ENCODE peak calls at places on chromosomes 6 and 20, in seven cellular contexts. H, B, C, F, X, J and I are unnamed samples.
A peak's percentile ranks its signal among the peaks of the same experiment; 100 is the strongest.

GRCh38 chr6:37783025-37783825 is 36.3 kb upstream of the ZFAND3 start:
- DNase-seq in H (no peak), B (peak; percentile 77), C (no peak), F (peak; percentile 48), X (no peak), J (no peak), I (no peak)

GRCh38 chr6:21396313-21396712 is 197.2 kb upstream of the SOX4 start:
- DNase-seq in H (no peak), B (no peak), C (no peak), F (no peak), X (no peak), J (no peak), I (no peak)

GRCh38 chr6:3014675-3015066 is 15.0 kb downstream of the NQO2 start:
- DNase-seq in H (no peak), B (no peak), C (no peak), F (no peak), X (no peak), J (no peak), I (no peak)

GRCh38 chr6:25369450-25370086 is 90.4 kb downstream of the CARMIL1 start:
- DNase-seq in H (no peak), B (no peak), C (no peak), F (no peak), X (no peak), J (peak; percentile 23), I (no peak)

GRCh38 chr6:126253421-126253820 is 86.5 kb upstream of the CENPW start:
- DNase-seq in H (no peak), B (no peak), C (no peak), F (no peak), X (no peak), J (no peak), I (no peak)

GRCh38 chr6:34791164-34791841 is 580 bp upstream of the BLTP3A start:
- DNase-seq in H (peak; percentile 10), B (peak; percentile 73), C (no peak), F (peak; percentile 78), X (peak; percentile 81), J (peak; percentile 62), I (peak; percentile 61)

GRCh38 chr6:2875840-2876207 is 27.3 kb downstream of the SERPINB9 start:
- DNase-seq in H (no peak), B (no peak), C (no peak), F (peak; percentile 70), X (no peak), J (no peak), I (peak; percentile 11)

GRCh38 chr6:38719358-38719757 is 4.2 kb downstream of the DNAH8 start:
- DNase-seq in H (no peak), B (no peak), C (no peak), F (no peak), X (no peak), J (no peak), I (no peak)

GRCh38 chr6:133377219-133377618 is 136.1 kb downstream of the EYA4 start:
- DNase-seq in H (no peak), B (no peak), C (no peak), F (no peak), X (no peak), J (no peak), I (no peak)

GRCh38 chr20:25148181-25148981 is 47.1 kb upstream of the ENTPD6 start:
- DNase-seq in H (no peak), B (peak; percentile 59), C (no peak), F (peak; percentile 56), X (peak; percentile 2), J (no peak), I (no peak)

GRCh38 chr6:12101653-12102312 is 89.7 kb downstream of the HIVEP1 start:
- DNase-seq in H (no peak), B (no peak), C (no peak), F (no peak), X (no peak), J (no peak), I (no peak)

GRCh38 chr6:79797912-79798311 is 149.4 kb downstream of the ELOVL4 start:
- DNase-seq in H (no peak), B (no peak), C (no peak), F (no peak), X (no peak), J (no peak), I (no peak)

GRCh38 chr6:155274533-155274932 is 10.7 kb downstream of the CLDN20 start:
- DNase-seq in H (no peak), B (no peak), C (no peak), F (no peak), X (no peak), J (no peak), I (no peak)

GRCh38 chr20:63178889-63179751 is 36.8 kb downstream of the YTHDF1 start:
- DNase-seq in H (peak; percentile 18), B (peak; percentile 77), C (no peak), F (peak; percentile 82), X (peak; percentile 69), J (no peak), I (peak; percentile 83)

GRCh38 chr6:134376785-134377184 is 58.9 kb upstream of the SGK1 start:
- DNase-seq in H (no peak), B (no peak), C (no peak), F (no peak), X (no peak), J (no peak), I (no peak)

DNA sequence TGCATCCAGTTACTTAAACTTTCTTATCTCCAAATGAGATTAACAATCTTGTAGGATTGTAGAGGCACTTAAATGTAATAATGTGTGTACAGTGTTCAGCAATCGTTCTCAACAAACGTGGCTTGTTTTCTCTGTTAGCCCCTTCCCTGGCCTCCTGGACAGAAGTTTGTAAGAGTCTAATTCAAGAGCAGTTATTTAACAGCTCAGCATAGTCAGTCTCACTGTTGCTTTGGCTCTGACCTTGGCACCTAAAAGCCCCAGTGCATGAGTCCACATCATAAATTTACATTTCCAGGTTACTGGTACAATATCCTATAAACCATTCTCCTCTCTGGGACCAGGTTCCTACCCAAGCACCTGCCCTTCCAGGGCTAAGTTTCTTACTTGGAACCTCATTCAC is 11.5 kb upstream of the PHF3 start:
- DNase-seq in H (no peak), B (no peak), C (no peak), F (no peak), X (no peak), J (no peak), I (no peak)
- TF ChIP-seq JUND in H (no peak), B (no peak), C (no peak), F (no peak), X (no peak), J (no peak), I (no peak)

DNA sequence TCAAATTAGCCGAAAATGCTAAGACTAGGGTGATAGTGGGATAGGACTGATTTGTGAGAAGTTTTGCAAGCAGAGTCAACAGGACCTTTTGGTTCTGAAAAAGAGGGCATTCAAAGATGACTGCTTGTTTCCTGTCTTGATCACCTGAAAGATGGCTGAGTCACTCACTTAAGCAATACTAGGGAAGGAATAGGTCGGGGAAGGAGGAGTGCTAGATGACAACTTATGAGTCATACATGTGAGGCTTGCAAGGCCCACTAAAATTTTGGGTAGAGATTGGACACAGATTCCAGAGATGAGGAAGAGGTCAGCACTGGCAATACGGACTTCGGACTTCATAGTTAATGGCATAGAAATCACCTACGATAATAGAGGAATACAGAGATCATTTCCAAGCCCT is 89.2 kb downstream of the FAM83B start:
- DNase-seq in H (peak; percentile 94), B (no peak), C (no peak), F (no peak), X (no peak), J (no peak), I (no peak)
- TF ChIP-seq JUND in H (peak; percentile 99), B (no peak), C (no peak), F (no peak), X (no peak), J (no peak), I (no peak)

GRCh38 chr20:380763-381580 is 412 bp downstream of the TRIB3 start:
- DNase-seq in H (peak; percentile 76), B (peak; percentile 86), C (no peak), F (peak; percentile 87), X (peak; percentile 89), J (peak; percentile 86), I (no peak)

GRCh38 chr20:383889-384288 is 3.3 kb downstream of the TRIB3 start:
- DNase-seq in H (no peak), B (no peak), C (no peak), F (no peak), X (no peak), J (no peak), I (no peak)

GRCh38 chr20:378961-379336 is 1.6 kb upstream of the TRIB3 start:
- DNase-seq in H (no peak), B (no peak), C (no peak), F (no peak), X (no peak), J (no peak), I (no peak)

GRCh38 chr20:382291-383115 is 1.9 kb downstream of the TRIB3 start:
- DNase-seq in H (no peak), B (no peak), C (no peak), F (no peak), X (peak; percentile 30), J (no peak), I (no peak)

DNA sequence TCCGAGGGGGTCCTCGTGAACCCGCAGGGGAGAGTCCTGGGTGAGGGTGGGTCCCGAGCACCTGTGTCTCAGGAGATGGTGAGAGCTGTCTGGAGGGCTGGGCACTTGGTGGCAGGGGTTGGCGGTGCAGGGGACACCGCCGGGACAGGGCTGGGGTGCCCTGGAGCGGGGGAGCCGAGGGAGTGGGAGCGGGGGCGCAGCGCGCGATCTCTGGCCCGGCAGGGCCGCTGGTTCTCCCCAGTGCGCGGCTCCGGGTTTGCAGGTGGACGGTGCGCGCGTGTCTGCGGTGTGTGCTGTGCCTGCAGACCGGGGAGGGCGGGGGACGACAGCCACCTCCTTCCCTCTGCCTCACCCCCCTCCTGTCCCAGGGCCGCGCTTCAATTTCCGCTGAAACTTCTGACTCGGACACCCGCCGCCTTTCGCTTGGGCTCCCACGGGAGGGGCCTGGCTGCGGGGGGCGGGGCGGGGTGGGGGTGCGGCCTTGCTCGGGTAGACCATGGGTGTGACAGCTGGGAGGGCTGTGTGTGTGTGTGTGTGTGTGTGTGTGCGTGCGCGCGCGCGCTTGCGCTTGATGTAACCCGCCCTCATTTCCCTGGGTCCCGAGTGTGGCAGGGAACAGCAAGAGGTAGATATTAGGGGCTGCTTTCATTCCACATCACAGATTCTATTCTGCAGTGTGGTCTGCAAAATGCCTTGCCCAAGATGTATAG is 1.2 kb downstream of the TRIB3 start:
- DNase-seq in H (peak; percentile 61), B (peak; percentile 64), C (peak; percentile 48), F (peak; percentile 88), X (peak; percentile 88), J (peak; percentile 85), I (peak; percentile 90)
- TF ChIP-seq JUND in H (no peak), B (no peak), C (no peak), F (no peak), X (no peak), J (peak; percentile 73), I (no peak)

GRCh38 chr6:43081043-43081442 is 4.9 kb downstream of the PTK7 start:
- DNase-seq in H (no peak), B (no peak), C (no peak), F (no peak), X (peak; percentile 55), J (no peak), I (no peak)

GRCh38 chr6:43076093-43076927 is at the start of gene PTK7:
- DNase-seq in H (no peak), B (peak; percentile 88), C (no peak), F (peak; percentile 98), X (peak; percentile 62), J (peak; percentile 74), I (no peak)

GRCh38 chr6:43076928-43077809 is 1.1 kb downstream of the PTK7 start:
- DNase-seq in H (no peak), B (peak; percentile 82), C (no peak), F (peak; percentile 80), X (no peak), J (peak; percentile 50), I (peak; percentile 41)

GRCh38 chr6:43077981-43078411 is 1.9 kb downstream of the PTK7 start:
- DNase-seq in H (no peak), B (no peak), C (no peak), F (peak; percentile 59), X (no peak), J (no peak), I (no peak)

GRCh38 chr6:43078651-43079050 is 2.5 kb downstream of the PTK7 start:
- DNase-seq in H (no peak), B (no peak), C (no peak), F (no peak), X (no peak), J (no peak), I (no peak)
- TF ChIP-seq JUND in H (no peak), B (no peak), C (no peak), F (no peak), X (no peak), J (no peak), I (no peak)